ENCODE peak calls at places on chromosome 3, in five cellular contexts. One of them, this sample, is unnamed.

GRCh38 chr3:175916151-175916946 is 1057.2 kb downstream of the NAALADL2 start:
- DNase-seq in HFFc6: no peak
- DNase-seq in NCI-H2081 treated with DMSO at 0.1 percent for 48 hours: no peak
- DNase-seq in OCI-LY7: no peak
- DNase-seq in AG04449: no peak
- DNase-seq in this sample: no peak

GRCh38 chr3:10223676-10224639 is 24.3 kb upstream of the TATDN2 start:
- DNase-seq in HFFc6: no peak
- DNase-seq in NCI-H2081 treated with DMSO at 0.1 percent for 48 hours: no peak
- DNase-seq in OCI-LY7: peak
- DNase-seq in AG04449: no peak
- DNase-seq in this sample: peak

GRCh38 chr3:121896823-121897222 is 2.6 kb downstream of the SLC15A2 start:
- DNase-seq in HFFc6: no peak
- DNase-seq in NCI-H2081 treated with DMSO at 0.1 percent for 48 hours: no peak
- DNase-seq in OCI-LY7: no peak
- DNase-seq in AG04449: no peak
- DNase-seq in this sample: no peak

GRCh38 chr3:69200384-69201068 is 78.1 kb upstream of the LMOD3 start:
- DNase-seq in HFFc6: no peak
- DNase-seq in NCI-H2081 treated with DMSO at 0.1 percent for 48 hours: no peak
- DNase-seq in OCI-LY7: no peak
- DNase-seq in AG04449: no peak
- DNase-seq in this sample: no peak

GRCh38 chr3:170142373-170142772 is 39.2 kb downstream of the PHC3 start:
- DNase-seq in HFFc6: no peak
- DNase-seq in NCI-H2081 treated with DMSO at 0.1 percent for 48 hours: no peak
- DNase-seq in OCI-LY7: no peak
- DNase-seq in AG04449: no peak
- DNase-seq in this sample: no peak

GRCh38 chr3:129505341-129505740 is 23.1 kb upstream of the RHO start:
- DNase-seq in HFFc6: no peak
- DNase-seq in NCI-H2081 treated with DMSO at 0.1 percent for 48 hours: no peak
- DNase-seq in OCI-LY7: no peak
- DNase-seq in AG04449: no peak
- DNase-seq in this sample: no peak

GRCh38 chr3:123409443-123410148 is 39.3 kb downstream of the ADCY5 start:
- DNase-seq in HFFc6: no peak
- DNase-seq in NCI-H2081 treated with DMSO at 0.1 percent for 48 hours: no peak
- DNase-seq in OCI-LY7: no peak
- DNase-seq in AG04449: no peak
- DNase-seq in this sample: no peak

GRCh38 chr3:151923901-151924300 is 50.5 kb downstream of the SUCNR1 start:
- DNase-seq in HFFc6: peak
- DNase-seq in NCI-H2081 treated with DMSO at 0.1 percent for 48 hours: no peak
- DNase-seq in OCI-LY7: no peak
- DNase-seq in AG04449: no peak
- DNase-seq in this sample: no peak

GRCh38 chr3:152390647-152391046 is 121.9 kb downstream of the MBNL1 start:
- DNase-seq in HFFc6: no peak
- DNase-seq in NCI-H2081 treated with DMSO at 0.1 percent for 48 hours: no peak
- DNase-seq in OCI-LY7: no peak
- DNase-seq in AG04449: no peak
- DNase-seq in this sample: no peak

GRCh38 chr3:42130007-42130328 is 38.8 kb downstream of the TRAK1 start:
- DNase-seq in HFFc6: no peak
- DNase-seq in NCI-H2081 treated with DMSO at 0.1 percent for 48 hours: no peak
- DNase-seq in OCI-LY7: peak
- DNase-seq in AG04449: no peak
- DNase-seq in this sample: no peak

GRCh38 chr3:196268270-196269163 is 19.0 kb downstream of the PCYT1A start:
- DNase-seq in HFFc6: peak
- DNase-seq in NCI-H2081 treated with DMSO at 0.1 percent for 48 hours: no peak
- DNase-seq in OCI-LY7: no peak
- DNase-seq in AG04449: no peak
- DNase-seq in this sample: peak

GRCh38 chr3:194941956-194942483 is 256.3 kb downstream of the FAM43A start:
- DNase-seq in HFFc6: no peak
- DNase-seq in NCI-H2081 treated with DMSO at 0.1 percent for 48 hours: no peak
- DNase-seq in OCI-LY7: no peak
- DNase-seq in AG04449: no peak
- DNase-seq in this sample: no peak

GRCh38 chr3:31165399-31165860 is 271.0 kb upstream of the GADL1 start:
- DNase-seq in HFFc6: no peak
- DNase-seq in NCI-H2081 treated with DMSO at 0.1 percent for 48 hours: no peak
- DNase-seq in OCI-LY7: no peak
- DNase-seq in AG04449: no peak
- DNase-seq in this sample: no peak

GRCh38 chr3:187946031-187946691 is 200.9 kb upstream of the BCL6 start:
- DNase-seq in HFFc6: peak
- DNase-seq in NCI-H2081 treated with DMSO at 0.1 percent for 48 hours: no peak
- DNase-seq in OCI-LY7: peak
- DNase-seq in AG04449: no peak
- DNase-seq in this sample: no peak

GRCh38 chr3:127938800-127939199 is 23.8 kb downstream of the KBTBD12 start:
- DNase-seq in HFFc6: no peak
- DNase-seq in NCI-H2081 treated with DMSO at 0.1 percent for 48 hours: no peak
- DNase-seq in OCI-LY7: no peak
- DNase-seq in AG04449: no peak
- DNase-seq in this sample: no peak

GRCh38 chr3:170228093-170228766 is 6.0 kb downstream of the PRKCI start:
- DNase-seq in HFFc6: peak
- DNase-seq in NCI-H2081 treated with DMSO at 0.1 percent for 48 hours: no peak
- DNase-seq in OCI-LY7: no peak
- DNase-seq in AG04449: no peak
- DNase-seq in this sample: no peak

This sample was measured in KBM-7.